ENCODE peak calls at places on chromosomes 6 and 20, in ten cellular contexts. One of them, this sample, is unnamed.

GRCh38 chr20:56247954-56248782 is at the start of gene MC3R:
- DNase-seq in NCI-H748 treated with DMSO at 0.1 percent for 48 hours: peak
- DNase-seq in posterior cingulate gyrus: peak
- DNase-seq in right cardiac atrium: peak
- DNase-seq in NCI-H446 treated with DMSO at 0.1 percent for 48 hours: no peak
- DNase-seq in HuH-7: peak
- DNase-seq in SW 1271: no peak
- DNase-seq in fibroblast of pulmonary artery: peak
- DNase-seq in activated CD4-positive, alpha-beta T cell treated with anti-CD3 and anti-CD28 coated beads, Interleukin-2, amount 50 U/mL, for 1 hour: peak
- DNase-seq in GDM1: peak
- DNase-seq in this sample: peak

GRCh38 chr20:35699914-35700624 is 864 bp downstream of the ROMO1 start:
- DNase-seq in NCI-H748 treated with DMSO at 0.1 percent for 48 hours: no peak
- DNase-seq in NCI-H446 treated with DMSO at 0.1 percent for 48 hours: no peak
- DNase-seq in right cardiac atrium: no peak
- DNase-seq in HuH-7: no peak
- DNase-seq in GDM1: no peak
- DNase-seq in posterior cingulate gyrus: no peak
- DNase-seq in SW 1271: no peak
- DNase-seq in fibroblast of pulmonary artery: no peak
- DNase-seq in activated CD4-positive, alpha-beta T cell treated with anti-CD3 and anti-CD28 coated beads, Interleukin-2, amount 50 U/mL, for 1 hour: no peak
- DNase-seq in this sample: peak

GRCh38 chr6:130961148-130961547 is 101.9 kb downstream of the EPB41L2 start:
- DNase-seq in NCI-H748 treated with DMSO at 0.1 percent for 48 hours: no peak
- DNase-seq in activated CD4-positive, alpha-beta T cell treated with anti-CD3 and anti-CD28 coated beads, Interleukin-2, amount 50 U/mL, for 1 hour: no peak
- DNase-seq in GDM1: no peak
- DNase-seq in right cardiac atrium: no peak
- DNase-seq in posterior cingulate gyrus: no peak
- DNase-seq in fibroblast of pulmonary artery: no peak
- DNase-seq in NCI-H446 treated with DMSO at 0.1 percent for 48 hours: no peak
- DNase-seq in HuH-7: no peak
- DNase-seq in SW 1271: no peak
- DNase-seq in this sample: no peak

GRCh38 chr20:43559147-43559477 is 285 bp downstream of the SGK2 start:
- DNase-seq in activated CD4-positive, alpha-beta T cell treated with anti-CD3 and anti-CD28 coated beads, Interleukin-2, amount 50 U/mL, for 1 hour: no peak
- DNase-seq in GDM1: no peak
- DNase-seq in fibroblast of pulmonary artery: no peak
- DNase-seq in HuH-7: no peak
- DNase-seq in NCI-H748 treated with DMSO at 0.1 percent for 48 hours: no peak
- DNase-seq in posterior cingulate gyrus: no peak
- DNase-seq in right cardiac atrium: no peak
- DNase-seq in SW 1271: no peak
- DNase-seq in NCI-H446 treated with DMSO at 0.1 percent for 48 hours: no peak
- DNase-seq in this sample: no peak

GRCh38 chr20:62344782-62345181 is 22.3 kb downstream of the LAMA5 start:
- DNase-seq in NCI-H748 treated with DMSO at 0.1 percent for 48 hours: no peak
- DNase-seq in NCI-H446 treated with DMSO at 0.1 percent for 48 hours: no peak
- DNase-seq in SW 1271: no peak
- DNase-seq in posterior cingulate gyrus: no peak
- DNase-seq in HuH-7: no peak
- DNase-seq in fibroblast of pulmonary artery: no peak
- DNase-seq in activated CD4-positive, alpha-beta T cell treated with anti-CD3 and anti-CD28 coated beads, Interleukin-2, amount 50 U/mL, for 1 hour: no peak
- DNase-seq in GDM1: no peak
- DNase-seq in right cardiac atrium: peak
- DNase-seq in this sample: no peak

GRCh38 chr20:50510706-50511401 is 671 bp downstream of the PTPN1 start:
- DNase-seq in HuH-7: no peak
- DNase-seq in activated CD4-positive, alpha-beta T cell treated with anti-CD3 and anti-CD28 coated beads, Interleukin-2, amount 50 U/mL, for 1 hour: no peak
- DNase-seq in posterior cingulate gyrus: no peak
- DNase-seq in SW 1271: no peak
- DNase-seq in NCI-H446 treated with DMSO at 0.1 percent for 48 hours: no peak
- DNase-seq in fibroblast of pulmonary artery: no peak
- DNase-seq in NCI-H748 treated with DMSO at 0.1 percent for 48 hours: no peak
- DNase-seq in GDM1: no peak
- DNase-seq in right cardiac atrium: peak
- DNase-seq in this sample: no peak

GRCh38 chr20:17655286-17655651 is 26.8 kb downstream of the RRBP1 start:
- DNase-seq in GDM1: no peak
- DNase-seq in right cardiac atrium: peak
- DNase-seq in NCI-H446 treated with DMSO at 0.1 percent for 48 hours: no peak
- DNase-seq in SW 1271: no peak
- DNase-seq in HuH-7: no peak
- DNase-seq in activated CD4-positive, alpha-beta T cell treated with anti-CD3 and anti-CD28 coated beads, Interleukin-2, amount 50 U/mL, for 1 hour: no peak
- DNase-seq in fibroblast of pulmonary artery: peak
- DNase-seq in posterior cingulate gyrus: no peak
- DNase-seq in NCI-H748 treated with DMSO at 0.1 percent for 48 hours: no peak
- DNase-seq in this sample: peak

GRCh38 chr6:75285156-75285639 is 606 bp upstream of the TMEM30A start:
- DNase-seq in activated CD4-positive, alpha-beta T cell treated with anti-CD3 and anti-CD28 coated beads, Interleukin-2, amount 50 U/mL, for 1 hour: no peak
- DNase-seq in posterior cingulate gyrus: no peak
- DNase-seq in NCI-H748 treated with DMSO at 0.1 percent for 48 hours: peak
- DNase-seq in fibroblast of pulmonary artery: peak
- DNase-seq in GDM1: no peak
- DNase-seq in NCI-H446 treated with DMSO at 0.1 percent for 48 hours: no peak
- DNase-seq in SW 1271: no peak
- DNase-seq in right cardiac atrium: no peak
- DNase-seq in HuH-7: no peak
- DNase-seq in this sample: no peak

This sample was measured in fibroblast of the aortic adventitia.